ENCODE peak calls at places on chromosomes 6 and 20, in seven cellular contexts. One of them, this sample, is unnamed.

GRCh38 chr20:17504326-17504897 is 26.8 kb downstream of the BFSP1 start:
- DNase-seq in NCI-H82: peak; percentile 44
- DNase-seq in NCI-H1436: no peak
- DNase-seq in stimulated activated CD4-positive, alpha-beta T cell treated with anti-CD3 and anti-CD28 coated beads, Interleukin-1b, Interleukin-23, amount 100 ng/mL, for 1 hour: no peak
- DNase-seq in astrocyte of the spinal cord: no peak
- DNase-seq in astrocyte of the hippocampus: no peak
- DNase-seq in T follicular helper cell: no peak
- DNase-seq in this sample: no peak

GRCh38 chr20:16801919-16802651 is 53.9 kb downstream of the OTOR start:
- DNase-seq in NCI-H1436: peak; percentile 45
- DNase-seq in NCI-H82: peak; percentile 86
- DNase-seq in T follicular helper cell: peak; percentile 35
- DNase-seq in astrocyte of the spinal cord: peak; percentile 58
- DNase-seq in stimulated activated CD4-positive, alpha-beta T cell treated with anti-CD3 and anti-CD28 coated beads, Interleukin-1b, Interleukin-23, amount 100 ng/mL, for 1 hour: peak; percentile 37
- DNase-seq in astrocyte of the hippocampus: peak; percentile 70
- DNase-seq in this sample: peak; percentile 76

GRCh38 chr20:34578521-34579147 is 20.1 kb downstream of the MAP1LC3A start:
- DNase-seq in astrocyte of the hippocampus: no peak
- DNase-seq in astrocyte of the spinal cord: no peak
- DNase-seq in NCI-H82: peak; percentile 41
- DNase-seq in T follicular helper cell: no peak
- DNase-seq in NCI-H1436: no peak
- DNase-seq in stimulated activated CD4-positive, alpha-beta T cell treated with anti-CD3 and anti-CD28 coated beads, Interleukin-1b, Interleukin-23, amount 100 ng/mL, for 1 hour: no peak
- DNase-seq in this sample: peak; percentile 86

GRCh38 chr6:83270971-83271714 is 78.0 kb downstream of the RWDD2A start:
- DNase-seq in astrocyte of the spinal cord: peak; percentile 82
- DNase-seq in NCI-H1436: no peak
- DNase-seq in T follicular helper cell: no peak
- DNase-seq in astrocyte of the hippocampus: peak; percentile 53
- DNase-seq in NCI-H82: no peak
- DNase-seq in stimulated activated CD4-positive, alpha-beta T cell treated with anti-CD3 and anti-CD28 coated beads, Interleukin-1b, Interleukin-23, amount 100 ng/mL, for 1 hour: no peak
- DNase-seq in this sample: no peak

GRCh38 chr6:31042801-31043200 is 32.5 kb downstream of the MUC22 start:
- DNase-seq in astrocyte of the hippocampus: peak; percentile 59
- DNase-seq in stimulated activated CD4-positive, alpha-beta T cell treated with anti-CD3 and anti-CD28 coated beads, Interleukin-1b, Interleukin-23, amount 100 ng/mL, for 1 hour: no peak
- DNase-seq in astrocyte of the spinal cord: peak; percentile 71
- DNase-seq in NCI-H1436: peak; percentile 30
- DNase-seq in T follicular helper cell: peak; percentile 6
- DNase-seq in NCI-H82: peak; percentile 59
- DNase-seq in this sample: no peak

GRCh38 chr6:24910850-24911712 is 24.7 kb downstream of the RIPOR2 start:
- DNase-seq in T follicular helper cell: peak; percentile 43
- DNase-seq in stimulated activated CD4-positive, alpha-beta T cell treated with anti-CD3 and anti-CD28 coated beads, Interleukin-1b, Interleukin-23, amount 100 ng/mL, for 1 hour: peak; percentile 21
- DNase-seq in astrocyte of the spinal cord: no peak
- DNase-seq in NCI-H82: peak; percentile 83
- DNase-seq in astrocyte of the hippocampus: peak; percentile 85
- DNase-seq in NCI-H1436: peak; percentile 47
- DNase-seq in this sample: peak; percentile 85

GRCh38 chr6:35140991-35141720 is at the start of gene TCP11:
- DNase-seq in T follicular helper cell: no peak
- DNase-seq in stimulated activated CD4-positive, alpha-beta T cell treated with anti-CD3 and anti-CD28 coated beads, Interleukin-1b, Interleukin-23, amount 100 ng/mL, for 1 hour: no peak
- DNase-seq in astrocyte of the spinal cord: no peak
- DNase-seq in astrocyte of the hippocampus: no peak
- DNase-seq in NCI-H1436: no peak
- DNase-seq in NCI-H82: no peak
- DNase-seq in this sample: no peak

GRCh38 chr20:35551485-35551884 is 9.6 kb downstream of the ERGIC3 start:
- DNase-seq in T follicular helper cell: no peak
- DNase-seq in astrocyte of the spinal cord: no peak
- DNase-seq in astrocyte of the hippocampus: peak; percentile 25
- DNase-seq in stimulated activated CD4-positive, alpha-beta T cell treated with anti-CD3 and anti-CD28 coated beads, Interleukin-1b, Interleukin-23, amount 100 ng/mL, for 1 hour: no peak
- DNase-seq in NCI-H82: no peak
- DNase-seq in NCI-H1436: no peak
- DNase-seq in this sample: no peak

GRCh38 chr6:137155830-137156229 is 17.6 kb downstream of the IL22RA2 start:
- DNase-seq in NCI-H1436: no peak
- DNase-seq in stimulated activated CD4-positive, alpha-beta T cell treated with anti-CD3 and anti-CD28 coated beads, Interleukin-1b, Interleukin-23, amount 100 ng/mL, for 1 hour: no peak
- DNase-seq in astrocyte of the hippocampus: peak; percentile 54
- DNase-seq in T follicular helper cell: no peak
- DNase-seq in astrocyte of the spinal cord: peak; percentile 62
- DNase-seq in NCI-H82: no peak
- DNase-seq in this sample: no peak

GRCh38 chr6:129766959-129767728 is 57.2 kb upstream of the ARHGAP18 start:
- DNase-seq in astrocyte of the hippocampus: peak; percentile 74
- DNase-seq in NCI-H82: peak; percentile 92
- DNase-seq in stimulated activated CD4-positive, alpha-beta T cell treated with anti-CD3 and anti-CD28 coated beads, Interleukin-1b, Interleukin-23, amount 100 ng/mL, for 1 hour: no peak
- DNase-seq in astrocyte of the spinal cord: peak; percentile 74
- DNase-seq in NCI-H1436: no peak
- DNase-seq in T follicular helper cell: peak; percentile 15
- DNase-seq in this sample: peak; percentile 51

This sample was measured in WERI-Rb-1.